ENCODE peak calls at places on chromosome 21, in six cellular contexts. One of them, this sample, is unnamed.

GRCh38 chr21:40681164-40681859 is 165.6 kb downstream of the DSCAM start:
- DNase-seq in T1000: no peak
- DNase-seq in BE2C: no peak
- DNase-seq in heart right ventricle: peak
- DNase-seq in brain microvascular endothelial cell: no peak
- DNase-seq in kidney tubule cell: no peak
- DNase-seq in this sample: peak

GRCh38 chr21:42343963-42344510 is 6.8 kb downstream of the TFF2 start:
- DNase-seq in T1000: no peak
- DNase-seq in BE2C: no peak
- DNase-seq in heart right ventricle: no peak
- DNase-seq in brain microvascular endothelial cell: no peak
- DNase-seq in kidney tubule cell: no peak
- DNase-seq in this sample: no peak

GRCh38 chr21:31526040-31526439 is 133.5 kb upstream of the SOD1 start:
- DNase-seq in T1000: peak
- DNase-seq in BE2C: no peak
- DNase-seq in heart right ventricle: no peak
- DNase-seq in brain microvascular endothelial cell: peak
- DNase-seq in kidney tubule cell: no peak
- DNase-seq in this sample: no peak

GRCh38 chr21:37079211-37079824 is 6.3 kb downstream of the TTC3 start:
- DNase-seq in T1000: no peak
- DNase-seq in BE2C: no peak
- DNase-seq in heart right ventricle: no peak
- DNase-seq in brain microvascular endothelial cell: no peak
- DNase-seq in kidney tubule cell: no peak
- DNase-seq in this sample: no peak

GRCh38 chr21:36470294-36470693 is 9.6 kb downstream of the CLDN14 start:
- DNase-seq in T1000: no peak
- DNase-seq in BE2C: no peak
- DNase-seq in heart right ventricle: no peak
- DNase-seq in brain microvascular endothelial cell: no peak
- DNase-seq in kidney tubule cell: no peak
- DNase-seq in this sample: no peak

GRCh38 chr21:46323227-46323709 is 402 bp downstream of the C21orf58 start:
- DNase-seq in T1000: no peak
- DNase-seq in BE2C: no peak
- DNase-seq in heart right ventricle: no peak
- DNase-seq in brain microvascular endothelial cell: no peak
- DNase-seq in kidney tubule cell: peak
- DNase-seq in this sample: peak

GRCh38 chr21:16457498-16457897 is 727.7 kb downstream of the USP25 start:
- DNase-seq in T1000: no peak
- DNase-seq in BE2C: no peak
- DNase-seq in heart right ventricle: peak
- DNase-seq in brain microvascular endothelial cell: no peak
- DNase-seq in kidney tubule cell: no peak
- DNase-seq in this sample: no peak

GRCh38 chr21:41695513-41695912 is 71.3 kb downstream of the RIPK4 start:
- DNase-seq in T1000: no peak
- DNase-seq in BE2C: no peak
- DNase-seq in heart right ventricle: no peak
- DNase-seq in brain microvascular endothelial cell: no peak
- DNase-seq in kidney tubule cell: no peak
- DNase-seq in this sample: no peak

GRCh38 chr21:29499734-29500343 is 201.1 kb downstream of the BACH1 start:
- DNase-seq in T1000: peak
- DNase-seq in BE2C: peak
- DNase-seq in heart right ventricle: no peak
- DNase-seq in brain microvascular endothelial cell: peak
- DNase-seq in kidney tubule cell: peak
- DNase-seq in this sample: peak

GRCh38 chr21:16002872-16003466 is 273.2 kb downstream of the USP25 start:
- DNase-seq in T1000: no peak
- DNase-seq in BE2C: no peak
- DNase-seq in heart right ventricle: no peak
- DNase-seq in brain microvascular endothelial cell: peak
- DNase-seq in kidney tubule cell: no peak
- DNase-seq in this sample: no peak

GRCh38 chr21:42622284-42622683 is 31.1 kb upstream of the PDE9A start:
- DNase-seq in T1000: no peak
- DNase-seq in BE2C: no peak
- DNase-seq in heart right ventricle: no peak
- DNase-seq in brain microvascular endothelial cell: no peak
- DNase-seq in kidney tubule cell: no peak
- DNase-seq in this sample: no peak

This sample was measured in glutamatergic neuron.